ENCODE peak calls at places on chromosomes 5 and 9, in nine cellular contexts. One of them, this sample, is unnamed.

GRCh38 chr5:154494036-154494435 is 16.0 kb upstream of the HAND1 start:
- DNase-seq in NCI-H510A treated with DMSO at 0.1 percent for 48 hours: no peak
- DNase-seq in body of pancreas: no peak
- DNase-seq in H54: no peak
- DNase-seq in amygdala: no peak
- DNase-seq in KG1: no peak
- DNase-seq in WTC11: no peak
- DNase-seq in B cell: peak; percentile 27
- DNase-seq in activated naive CD4-positive, alpha-beta T cell: no peak
- DNase-seq in this sample: no peak

GRCh38 chr5:34410411-34411139 is 245.6 kb upstream of the RAI14 start:
- DNase-seq in B cell: no peak
- DNase-seq in WTC11: peak; percentile 24
- DNase-seq in NCI-H510A treated with DMSO at 0.1 percent for 48 hours: no peak
- DNase-seq in body of pancreas: no peak
- DNase-seq in activated naive CD4-positive, alpha-beta T cell: no peak
- DNase-seq in amygdala: no peak
- DNase-seq in H54: no peak
- DNase-seq in KG1: no peak
- DNase-seq in this sample: no peak

GRCh38 chr9:105978822-105979221 is 284.5 kb downstream of the TMEM38B start:
- DNase-seq in KG1: no peak
- DNase-seq in H54: no peak
- DNase-seq in amygdala: no peak
- DNase-seq in B cell: no peak
- DNase-seq in NCI-H510A treated with DMSO at 0.1 percent for 48 hours: no peak
- DNase-seq in activated naive CD4-positive, alpha-beta T cell: no peak
- DNase-seq in WTC11: no peak
- DNase-seq in body of pancreas: no peak
- DNase-seq in this sample: no peak

GRCh38 chr5:53302524-53302923 is 177.9 kb upstream of the FST start:
- DNase-seq in H54: no peak
- DNase-seq in activated naive CD4-positive, alpha-beta T cell: no peak
- DNase-seq in B cell: no peak
- DNase-seq in KG1: no peak
- DNase-seq in body of pancreas: no peak
- DNase-seq in amygdala: no peak
- DNase-seq in NCI-H510A treated with DMSO at 0.1 percent for 48 hours: no peak
- DNase-seq in WTC11: no peak
- DNase-seq in this sample: no peak

GRCh38 chr9:99905833-99906402 is 536 bp upstream of the STX17 start:
- DNase-seq in H54: no peak
- DNase-seq in amygdala: no peak
- DNase-seq in activated naive CD4-positive, alpha-beta T cell: no peak
- DNase-seq in WTC11: no peak
- DNase-seq in body of pancreas: peak; percentile 49
- DNase-seq in NCI-H510A treated with DMSO at 0.1 percent for 48 hours: peak; percentile 55
- DNase-seq in B cell: no peak
- DNase-seq in KG1: no peak
- DNase-seq in this sample: no peak

GRCh38 chr5:180291943-180292831 is at the start of gene MAPK9:
- DNase-seq in WTC11: peak; percentile 85
- DNase-seq in NCI-H510A treated with DMSO at 0.1 percent for 48 hours: peak; percentile 49
- DNase-seq in KG1: peak; percentile 72
- DNase-seq in B cell: peak; percentile 84
- DNase-seq in H54: peak; percentile 83
- DNase-seq in amygdala: peak; percentile 51
- DNase-seq in activated naive CD4-positive, alpha-beta T cell: peak; percentile 81
- DNase-seq in body of pancreas: peak; percentile 86
- DNase-seq in this sample: no peak

GRCh38 chr5:132110930-132111329 is 37.3 kb downstream of the CSF2 start:
- DNase-seq in H54: no peak
- DNase-seq in B cell: no peak
- DNase-seq in KG1: no peak
- DNase-seq in body of pancreas: no peak
- DNase-seq in NCI-H510A treated with DMSO at 0.1 percent for 48 hours: no peak
- DNase-seq in WTC11: no peak
- DNase-seq in amygdala: no peak
- DNase-seq in activated naive CD4-positive, alpha-beta T cell: no peak
- DNase-seq in this sample: no peak

GRCh38 chr9:133534346-133535284 is at the start of gene ADAMTSL2:
- DNase-seq in body of pancreas: peak; percentile 78
- DNase-seq in activated naive CD4-positive, alpha-beta T cell: peak; percentile 34
- DNase-seq in NCI-H510A treated with DMSO at 0.1 percent for 48 hours: peak; percentile 57
- DNase-seq in B cell: no peak
- DNase-seq in amygdala: no peak
- DNase-seq in KG1: no peak
- DNase-seq in WTC11: peak; percentile 62
- DNase-seq in H54: no peak
- DNase-seq in this sample: no peak

GRCh38 chr5:16756692-16757091 is 139.9 kb upstream of the RETREG1 start:
- DNase-seq in H54: no peak
- DNase-seq in B cell: no peak
- DNase-seq in body of pancreas: no peak
- DNase-seq in activated naive CD4-positive, alpha-beta T cell: no peak
- DNase-seq in amygdala: no peak
- DNase-seq in WTC11: no peak
- DNase-seq in NCI-H510A treated with DMSO at 0.1 percent for 48 hours: no peak
- DNase-seq in KG1: no peak
- DNase-seq in this sample: no peak

GRCh38 chr5:5473224-5473623 is 50.7 kb downstream of the ICE1 start:
- DNase-seq in activated naive CD4-positive, alpha-beta T cell: no peak
- DNase-seq in WTC11: no peak
- DNase-seq in amygdala: no peak
- DNase-seq in B cell: no peak
- DNase-seq in H54: no peak
- DNase-seq in body of pancreas: no peak
- DNase-seq in NCI-H510A treated with DMSO at 0.1 percent for 48 hours: no peak
- DNase-seq in KG1: no peak
- DNase-seq in this sample: no peak

This sample was measured in skeletal muscle cell.